ENCODE peak calls at places on chromosome X, in eight cellular contexts. U is lower leg skin, Q is suprapubic skin, Z is body of pancreas, L is heart left ventricle, S is HCT116, B is HepG2, G is transverse colon. C is an unnamed sample.

GRCh38 chrX:153657161-153657560 is 10.2 kb downstream of the DUSP9 start:
- DNase-seq in U (no peak), Q (no peak), Z (no peak), L (no peak), S (no peak), B (no peak), G (no peak), C (no peak)

GRCh38 chrX:71911731-71912050 is 1.0 kb downstream of the NHSL2 start:
- DNase-seq in U (no peak), Q (no peak), Z (peak), L (peak), S (no peak), B (no peak), G (peak), C (no peak)

GRCh38 chrX:35726176-35726575 is 72.0 kb upstream of the MAGEB16 start:
- DNase-seq in U (no peak), Q (no peak), Z (no peak), L (no peak), S (no peak), B (no peak), G (no peak), C (no peak)

GRCh38 chrX:10173331-10173900 is 16.6 kb downstream of the CLCN4 start:
- DNase-seq in U (no peak), Q (no peak), Z (no peak), L (no peak), S (no peak), B (no peak), G (no peak), C (no peak)

GRCh38 chrX:152635941-152636340 is 1.8 kb upstream of the GABRQ start:
- DNase-seq in U (no peak), Q (no peak), Z (peak), L (no peak), S (peak), B (peak), G (peak), C (no peak)

GRCh38 chrX:150813922-150814321 is 84.5 kb downstream of the CD99L2 start:
- DNase-seq in U (no peak), Q (no peak), Z (no peak), L (no peak), S (no peak), B (no peak), G (no peak), C (no peak)

GRCh38 chrX:56499372-56499771 is 64.1 kb upstream of the UBQLN2 start:
- DNase-seq in U (no peak), Q (no peak), Z (no peak), L (no peak), S (no peak), B (no peak), G (no peak), C (no peak)

GRCh38 chrX:129738466-129739308 is at the start of gene XPNPEP2:
- DNase-seq in U (no peak), Q (peak), Z (no peak), L (peak), S (no peak), B (no peak), G (no peak), C (no peak)

GRCh38 chrX:150873616-150874015 is 24.9 kb downstream of the CD99L2 start:
- DNase-seq in U (peak), Q (no peak), Z (peak), L (peak), S (peak), B (no peak), G (no peak), C (no peak)

GRCh38 chrX:114152130-114152529 is 431.8 kb upstream of the HTR2C start:
- DNase-seq in U (no peak), Q (no peak), Z (no peak), L (no peak), S (peak), B (peak), G (no peak), C (no peak)

GRCh38 chrX:152876931-152877840 is 20.7 kb upstream of the ZNF185 start:
- DNase-seq in U (peak), Q (no peak), Z (no peak), L (no peak), S (no peak), B (peak), G (no peak), C (no peak)

GRCh38 chrX:14027511-14028019 is 2.1 kb downstream of the GEMIN8 start:
- DNase-seq in U (no peak), Q (no peak), Z (no peak), L (no peak), S (no peak), B (peak), G (no peak), C (no peak)

GRCh38 chrX:154092371-154092770 is 5.1 kb downstream of the MECP2 start:
- DNase-seq in U (no peak), Q (no peak), Z (no peak), L (no peak), S (no peak), B (no peak), G (no peak), C (no peak)

GRCh38 chrX:45803383-45803921 is 602.8 kb upstream of the DIPK2B start:
- DNase-seq in U (no peak), Q (no peak), Z (no peak), L (no peak), S (peak), B (no peak), G (no peak), C (no peak)

GRCh38 chrX:1593286-1594271 is 2.2 kb downstream of the AKAP17A start:
- DNase-seq in U (peak), Q (no peak), Z (no peak), L (no peak), S (no peak), B (no peak), G (no peak), C (peak)

GRCh38 chrX:1558761-1559468 is 21.9 kb upstream of the P2RY8 start:
- DNase-seq in U (peak), Q (peak), Z (no peak), L (no peak), S (no peak), B (no peak), G (no peak), C (no peak)

GRCh38 chrX:71652405-71652804 is 14.9 kb upstream of the LOC101059915 start:
- DNase-seq in U (no peak), Q (no peak), Z (peak), L (no peak), S (peak), B (peak), G (peak), C (no peak)

GRCh38 chrX:110915120-110915519 is 119.5 kb upstream of the CHRDL1 start:
- DNase-seq in U (no peak), Q (no peak), Z (no peak), L (no peak), S (no peak), B (no peak), G (no peak), C (no peak)

GRCh38 chrX:46576458-46576857 is 2.9 kb downstream of the CHST7 start:
- DNase-seq in U (peak), Q (no peak), Z (no peak), L (peak), S (no peak), B (no peak), G (no peak), C (no peak)

GRCh38 chrX:1202251-1202650 is 10.2 kb downstream of the CRLF2 start:
- DNase-seq in U (peak), Q (no peak), Z (no peak), L (no peak), S (no peak), B (no peak), G (no peak), C (peak)

GRCh38 chrX:100928660-100929613 is at the start of gene XKRX:
- DNase-seq in U (no peak), Q (peak), Z (peak), L (peak), S (peak), B (no peak), G (peak), C (peak)

GRCh38 chrX:151780621-151781020 is 46.1 kb downstream of the CNGA2 start:
- DNase-seq in U (no peak), Q (no peak), Z (no peak), L (no peak), S (no peak), B (no peak), G (no peak), C (no peak)

GRCh38 chrX:153102436-153102835 is 30.2 kb downstream of the PNMA6A start:
- DNase-seq in U (no peak), Q (no peak), Z (no peak), L (no peak), S (no peak), B (peak), G (no peak), C (no peak)

GRCh38 chrX:69177511-69178162 is 12.4 kb upstream of the PJA1 start:
- DNase-seq in U (no peak), Q (no peak), Z (no peak), L (no peak), S (no peak), B (no peak), G (no peak), C (no peak)

GRCh38 chrX:37847733-37848197 is 394 bp upstream of the DYNLT3 start:
- DNase-seq in U (no peak), Q (no peak), Z (no peak), L (no peak), S (no peak), B (no peak), G (no peak), C (no peak)
- TF ChIP-seq POLR2A in U (no peak), Q (no peak), Z (no peak), L (no peak), S (no peak), B (no peak), G (no peak), C (no peak)

GRCh38 chrX:23114256-23114655 is 114.5 kb downstream of the DDX53 start:
- DNase-seq in U (no peak), Q (no peak), Z (no peak), L (no peak), S (no peak), B (no peak), G (no peak), C (no peak)

GRCh38 chrX:23118163-23118562 is 118.4 kb downstream of the DDX53 start:
- DNase-seq in U (no peak), Q (no peak), Z (no peak), L (no peak), S (no peak), B (no peak), G (no peak), C (no peak)

DNA sequence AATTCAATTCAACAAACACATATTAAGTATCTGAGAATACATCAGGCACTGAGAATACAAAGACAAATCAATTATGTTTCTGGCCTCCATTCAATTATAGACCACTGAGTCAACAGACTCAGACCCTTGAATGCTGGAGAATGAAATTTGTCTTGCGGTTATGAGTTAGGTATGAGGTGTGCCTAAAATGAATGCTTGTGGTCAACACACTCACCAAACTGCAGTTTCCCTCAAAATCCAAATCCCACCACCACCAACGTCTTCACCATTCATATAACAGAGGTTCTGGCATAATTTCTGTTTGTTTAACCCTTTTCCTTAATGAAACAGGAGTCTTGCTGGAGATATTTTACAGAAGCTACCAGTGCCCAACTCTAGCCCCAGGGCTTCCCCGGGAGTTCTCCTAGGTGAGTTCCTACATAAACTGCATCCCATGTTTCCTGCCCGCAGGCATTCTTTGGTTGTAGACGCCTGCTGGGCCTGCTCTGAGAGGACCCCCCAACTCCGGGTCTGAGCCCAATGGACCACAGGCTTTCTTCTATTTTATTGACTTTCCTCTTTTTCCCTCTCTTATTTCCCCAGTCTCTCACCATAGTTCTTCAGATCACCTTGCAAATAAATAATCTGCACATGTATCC is 119.2 kb downstream of the DDX53 start:
- DNase-seq in U (no peak), Q (no peak), Z (no peak), L (no peak), S (no peak), B (no peak), G (no peak), C (no peak)
- H3K4me3 ChIP-seq in U (no peak), Q (no peak), Z (no peak), L (no peak), S (no peak), B (no peak), G (no peak), C (no peak)

GRCh38 chrX:135512508-135513139 is 7.8 kb upstream of the INTS6L start:
- DNase-seq in U (no peak), Q (no peak), Z (no peak), L (no peak), S (no peak), B (no peak), G (no peak), C (no peak)

GRCh38 chrX:135513140-135513535 is 7.3 kb upstream of the INTS6L start:
- DNase-seq in U (no peak), Q (no peak), Z (no peak), L (no peak), S (no peak), B (no peak), G (no peak), C (no peak)

GRCh38 chrX:135505356-135505755 is 15.1 kb upstream of the INTS6L start:
- DNase-seq in U (no peak), Q (no peak), Z (no peak), L (no peak), S (no peak), B (no peak), G (no peak), C (no peak)

DNA sequence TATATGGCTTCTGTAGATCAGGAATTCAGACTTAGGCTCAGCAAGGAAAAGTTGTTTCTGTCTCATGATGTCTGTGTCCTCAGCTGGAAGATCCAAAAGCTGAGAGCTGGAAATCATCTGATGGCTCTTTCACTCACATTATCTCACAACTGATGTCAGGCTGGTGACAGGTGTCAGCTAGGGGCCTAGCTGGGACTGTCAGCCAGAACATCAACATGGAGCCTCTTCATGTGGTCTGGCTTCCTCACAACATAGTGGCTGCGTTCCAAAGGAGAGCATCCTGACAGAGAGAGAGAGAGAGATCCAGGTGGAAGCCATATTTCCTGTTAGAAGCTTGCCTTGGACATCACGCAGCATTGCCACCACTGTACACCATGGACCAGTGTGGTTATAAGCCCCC is 10.6 kb upstream of the INTS6L start:
- DNase-seq in U (no peak), Q (no peak), Z (no peak), L (no peak), S (no peak), B (no peak), G (no peak), C (no peak)
- TF ChIP-seq POLR2A in U (no peak), Q (no peak), Z (no peak), L (no peak), S (no peak), B (no peak), G (no peak), C (no peak)

GRCh38 chrX:38805294-38806053 is 4.2 kb downstream of the MID1IP1 start:
- DNase-seq in U (peak), Q (peak), Z (peak), L (peak), S (no peak), B (peak), G (peak), C (peak)
- H3K4me3 ChIP-seq in U (peak), Q (peak), Z (peak), L (peak), S (peak), B (peak), G (peak), C (peak)

C was measured in spleen.